ENCODE peak calls at places on chromosomes 7 and 10, in four cellular contexts. One of them, this sample, is unnamed.

GRCh38 chr10:97574374-97575100 is 2.0 kb downstream of the ANKRD2 start:
- DNase-seq in CD4-positive, CD25-positive, alpha-beta regulatory T cell: no peak
- DNase-seq in heart left ventricle: peak; percentile 78
- DNase-seq in left ventricle myocardium inferior: peak; percentile 60
- DNase-seq in this sample: peak; percentile 97

GRCh38 chr7:139639563-139639962 is 116.1 kb downstream of the CLEC2L start:
- DNase-seq in CD4-positive, CD25-positive, alpha-beta regulatory T cell: no peak
- DNase-seq in heart left ventricle: no peak
- DNase-seq in left ventricle myocardium inferior: no peak
- DNase-seq in this sample: no peak

GRCh38 chr7:143876218-143876617 is 25.8 kb downstream of the TCAF1 start:
- DNase-seq in CD4-positive, CD25-positive, alpha-beta regulatory T cell: no peak
- DNase-seq in heart left ventricle: no peak
- DNase-seq in left ventricle myocardium inferior: no peak
- DNase-seq in this sample: no peak

GRCh38 chr7:4072161-4072925 is 609.8 kb upstream of the FOXK1 start:
- DNase-seq in CD4-positive, CD25-positive, alpha-beta regulatory T cell: no peak
- DNase-seq in heart left ventricle: no peak
- DNase-seq in left ventricle myocardium inferior: no peak
- DNase-seq in this sample: no peak

GRCh38 chr7:103504505-103505135 is 58.6 kb upstream of the SLC26A5 start:
- DNase-seq in CD4-positive, CD25-positive, alpha-beta regulatory T cell: no peak
- DNase-seq in heart left ventricle: no peak
- DNase-seq in left ventricle myocardium inferior: no peak
- DNase-seq in this sample: no peak

GRCh38 chr7:151240942-151241754 is 7.3 kb downstream of the SMARCD3 start:
- DNase-seq in CD4-positive, CD25-positive, alpha-beta regulatory T cell: no peak
- DNase-seq in heart left ventricle: no peak
- DNase-seq in left ventricle myocardium inferior: no peak
- DNase-seq in this sample: no peak

GRCh38 chr7:101974365-101974764 is 156.9 kb downstream of the CUX1 start:
- DNase-seq in CD4-positive, CD25-positive, alpha-beta regulatory T cell: no peak
- DNase-seq in heart left ventricle: no peak
- DNase-seq in left ventricle myocardium inferior: no peak
- DNase-seq in this sample: no peak

GRCh38 chr7:106626376-106627293 is 34.3 kb downstream of the CCDC71L start:
- DNase-seq in CD4-positive, CD25-positive, alpha-beta regulatory T cell: no peak
- DNase-seq in heart left ventricle: no peak
- DNase-seq in left ventricle myocardium inferior: no peak
- DNase-seq in this sample: no peak

GRCh38 chr10:63264852-63265617 is 131.9 kb downstream of the NRBF2 start:
- DNase-seq in CD4-positive, CD25-positive, alpha-beta regulatory T cell: peak; percentile 30
- DNase-seq in heart left ventricle: peak; percentile 33
- DNase-seq in left ventricle myocardium inferior: no peak
- DNase-seq in this sample: no peak

GRCh38 chr10:114708717-114709352 is 50.8 kb upstream of the ABLIM1 start:
- DNase-seq in CD4-positive, CD25-positive, alpha-beta regulatory T cell: no peak
- DNase-seq in heart left ventricle: no peak
- DNase-seq in left ventricle myocardium inferior: no peak
- DNase-seq in this sample: no peak

GRCh38 chr10:10778959-10779358 is 238.7 kb upstream of the CELF2 start:
- DNase-seq in CD4-positive, CD25-positive, alpha-beta regulatory T cell: no peak
- DNase-seq in heart left ventricle: no peak
- DNase-seq in left ventricle myocardium inferior: no peak
- DNase-seq in this sample: no peak

GRCh38 chr7:37930226-37930948 is 9.9 kb downstream of the EPDR1 start:
- DNase-seq in CD4-positive, CD25-positive, alpha-beta regulatory T cell: no peak
- DNase-seq in heart left ventricle: no peak
- DNase-seq in left ventricle myocardium inferior: no peak
- DNase-seq in this sample: no peak

GRCh38 chr7:516606-517456 is 2.8 kb downstream of the PDGFA start:
- DNase-seq in CD4-positive, CD25-positive, alpha-beta regulatory T cell: no peak
- DNase-seq in heart left ventricle: peak; percentile 53
- DNase-seq in left ventricle myocardium inferior: peak; percentile 49
- DNase-seq in this sample: peak; percentile 68

GRCh38 chr10:122348951-122349361 is 25.6 kb upstream of the PLEKHA1 start:
- DNase-seq in CD4-positive, CD25-positive, alpha-beta regulatory T cell: no peak
- DNase-seq in heart left ventricle: no peak
- DNase-seq in left ventricle myocardium inferior: no peak
- DNase-seq in this sample: no peak

GRCh38 chr10:25176421-25176968 is 1.7 kb downstream of the GPR158 start:
- DNase-seq in CD4-positive, CD25-positive, alpha-beta regulatory T cell: no peak
- DNase-seq in heart left ventricle: no peak
- DNase-seq in left ventricle myocardium inferior: no peak
- DNase-seq in this sample: no peak

GRCh38 chr7:127629268-127629854 is 11.4 kb upstream of the PAX4 start:
- DNase-seq in CD4-positive, CD25-positive, alpha-beta regulatory T cell: no peak
- DNase-seq in heart left ventricle: no peak
- DNase-seq in left ventricle myocardium inferior: no peak
- DNase-seq in this sample: no peak

GRCh38 chr10:126278846-126279245 is 109.4 kb downstream of the ADAM12 start:
- DNase-seq in CD4-positive, CD25-positive, alpha-beta regulatory T cell: no peak
- DNase-seq in heart left ventricle: no peak
- DNase-seq in left ventricle myocardium inferior: no peak
- DNase-seq in this sample: no peak

GRCh38 chr10:123298583-123298982 is 144.4 kb downstream of the BUB3 start:
- DNase-seq in CD4-positive, CD25-positive, alpha-beta regulatory T cell: no peak
- DNase-seq in heart left ventricle: no peak
- DNase-seq in left ventricle myocardium inferior: no peak
- DNase-seq in this sample: no peak

GRCh38 chr10:306654-307185 is 171.5 kb downstream of the ZMYND11 start:
- DNase-seq in CD4-positive, CD25-positive, alpha-beta regulatory T cell: no peak
- DNase-seq in heart left ventricle: no peak
- DNase-seq in left ventricle myocardium inferior: no peak
- DNase-seq in this sample: no peak

GRCh38 chr10:308101-308500 is 172.8 kb downstream of the ZMYND11 start:
- DNase-seq in CD4-positive, CD25-positive, alpha-beta regulatory T cell: no peak
- DNase-seq in heart left ventricle: no peak
- DNase-seq in left ventricle myocardium inferior: no peak
- DNase-seq in this sample: peak; percentile 51

GRCh38 chr10:306007-306406 is 170.8 kb downstream of the ZMYND11 start:
- DNase-seq in CD4-positive, CD25-positive, alpha-beta regulatory T cell: no peak
- DNase-seq in heart left ventricle: no peak
- DNase-seq in left ventricle myocardium inferior: no peak
- DNase-seq in this sample: no peak

GRCh38 chr10:308572-309085 is 173.4 kb downstream of the ZMYND11 start:
- DNase-seq in CD4-positive, CD25-positive, alpha-beta regulatory T cell: no peak
- DNase-seq in heart left ventricle: no peak
- DNase-seq in left ventricle myocardium inferior: no peak
- DNase-seq in this sample: peak; percentile 57

GRCh38 chr10:307659-308058 is 172.4 kb downstream of the ZMYND11 start:
- DNase-seq in CD4-positive, CD25-positive, alpha-beta regulatory T cell: no peak
- DNase-seq in heart left ventricle: no peak
- DNase-seq in left ventricle myocardium inferior: no peak
- DNase-seq in this sample: no peak
- H3K27ac ChIP-seq in CD4-positive, CD25-positive, alpha-beta regulatory T cell: no peak overlapping the region
- H3K27ac ChIP-seq in heart left ventricle: no peak overlapping the region
- H3K27ac ChIP-seq in left ventricle myocardium inferior: no peak overlapping the region
- H3K27ac ChIP-seq in this sample: peak overlapping the region; percentile 73

GRCh38 chr10:76085002-76085401 is 653.6 kb downstream of the LRMDA start:
- DNase-seq in CD4-positive, CD25-positive, alpha-beta regulatory T cell: no peak
- DNase-seq in heart left ventricle: no peak
- DNase-seq in left ventricle myocardium inferior: no peak
- DNase-seq in this sample: no peak

GRCh38 chr10:76082232-76082631 is 650.8 kb downstream of the LRMDA start:
- DNase-seq in CD4-positive, CD25-positive, alpha-beta regulatory T cell: no peak
- DNase-seq in heart left ventricle: no peak
- DNase-seq in left ventricle myocardium inferior: no peak
- DNase-seq in this sample: no peak

GRCh38 chr10:76080991-76081390 is 649.6 kb downstream of the LRMDA start:
- DNase-seq in CD4-positive, CD25-positive, alpha-beta regulatory T cell: no peak
- DNase-seq in heart left ventricle: no peak
- DNase-seq in left ventricle myocardium inferior: no peak
- DNase-seq in this sample: no peak

GRCh38 chr10:76080406-76080805 is 649.0 kb downstream of the LRMDA start:
- DNase-seq in CD4-positive, CD25-positive, alpha-beta regulatory T cell: no peak
- DNase-seq in heart left ventricle: no peak
- DNase-seq in left ventricle myocardium inferior: no peak
- DNase-seq in this sample: peak; percentile 63

GRCh38 chr10:76082956-76083355 is 651.5 kb downstream of the LRMDA start:
- DNase-seq in CD4-positive, CD25-positive, alpha-beta regulatory T cell: no peak
- DNase-seq in heart left ventricle: no peak
- DNase-seq in left ventricle myocardium inferior: no peak
- DNase-seq in this sample: no peak
- H3K27ac ChIP-seq in CD4-positive, CD25-positive, alpha-beta regulatory T cell: no peak overlapping the region
- H3K27ac ChIP-seq in heart left ventricle: no peak overlapping the region
- H3K27ac ChIP-seq in left ventricle myocardium inferior: no peak overlapping the region
- H3K27ac ChIP-seq in this sample: no peak overlapping the region

GRCh38 chr7:35695628-35695888 is 623 bp upstream of the HERPUD2 start:
- DNase-seq in CD4-positive, CD25-positive, alpha-beta regulatory T cell: no peak
- DNase-seq in heart left ventricle: no peak
- DNase-seq in left ventricle myocardium inferior: no peak
- DNase-seq in this sample: no peak
- H3K27ac ChIP-seq in CD4-positive, CD25-positive, alpha-beta regulatory T cell: peak overlapping the region; percentile 93
- H3K27ac ChIP-seq in heart left ventricle: peak overlapping the region; percentile 98
- H3K27ac ChIP-seq in left ventricle myocardium inferior: peak overlapping the region; percentile 97
- H3K27ac ChIP-seq in this sample: peak overlapping the region; percentile 94

GRCh38 chr7:47444376-47445098 is 137.4 kb downstream of the TNS3 start:
- DNase-seq in CD4-positive, CD25-positive, alpha-beta regulatory T cell: no peak
- DNase-seq in heart left ventricle: no peak
- DNase-seq in left ventricle myocardium inferior: no peak
- DNase-seq in this sample: peak; percentile 57

GRCh38 chr7:47440320-47440719 is 141.6 kb downstream of the TNS3 start:
- DNase-seq in CD4-positive, CD25-positive, alpha-beta regulatory T cell: no peak
- DNase-seq in heart left ventricle: no peak
- DNase-seq in left ventricle myocardium inferior: no peak
- DNase-seq in this sample: no peak

GRCh38 chr7:47439181-47439667 is 142.7 kb downstream of the TNS3 start:
- DNase-seq in CD4-positive, CD25-positive, alpha-beta regulatory T cell: no peak
- DNase-seq in heart left ventricle: no peak
- DNase-seq in left ventricle myocardium inferior: no peak
- DNase-seq in this sample: no peak

GRCh38 chr7:47443049-47443448 is 138.9 kb downstream of the TNS3 start:
- DNase-seq in CD4-positive, CD25-positive, alpha-beta regulatory T cell: no peak
- DNase-seq in heart left ventricle: no peak
- DNase-seq in left ventricle myocardium inferior: no peak
- DNase-seq in this sample: no peak

DNA sequence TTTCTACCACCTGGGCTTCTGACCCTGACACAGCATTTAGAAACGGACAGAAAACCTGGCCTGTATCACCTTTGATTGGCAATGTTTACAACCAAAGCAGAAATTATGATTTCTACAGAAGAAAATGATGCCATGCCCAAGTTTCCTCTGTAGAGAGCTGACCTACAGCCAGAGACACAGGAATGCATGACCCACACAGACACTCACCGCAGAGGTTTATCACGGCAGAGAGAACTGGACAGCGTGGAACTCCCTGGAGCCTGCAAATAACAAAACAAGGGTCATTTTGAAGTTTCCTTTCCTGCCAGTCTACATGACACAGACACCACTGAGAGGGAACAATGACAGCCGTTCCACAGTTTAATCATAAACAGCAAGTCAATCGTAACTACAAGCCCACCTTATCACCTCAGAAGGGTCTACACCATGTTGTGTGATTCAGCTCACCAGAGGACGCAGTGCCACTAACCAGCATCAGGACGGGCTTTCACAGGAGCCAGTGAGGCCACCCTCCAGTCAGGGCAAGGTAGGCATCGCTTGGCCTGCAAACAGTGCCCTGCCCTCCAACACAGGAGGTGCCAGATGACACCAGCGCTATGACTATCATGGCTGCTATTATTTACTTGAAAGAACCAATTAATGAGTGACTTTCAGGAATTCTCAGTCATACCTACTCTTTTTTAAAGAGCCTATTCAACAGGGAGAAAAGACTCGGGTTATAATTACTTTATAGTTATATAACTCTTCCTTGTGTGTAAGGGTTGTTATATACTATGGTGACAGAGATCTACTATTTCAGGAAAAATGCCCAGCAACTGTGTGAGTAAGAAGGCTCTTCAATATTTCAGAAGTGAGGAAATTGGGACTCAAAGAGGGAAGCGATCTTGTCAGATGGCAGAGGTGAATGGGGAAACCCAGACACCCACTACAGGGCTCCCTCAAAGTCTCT is 139.8 kb downstream of the TNS3 start:
- DNase-seq in CD4-positive, CD25-positive, alpha-beta regulatory T cell: no peak
- DNase-seq in heart left ventricle: no peak
- DNase-seq in left ventricle myocardium inferior: no peak
- DNase-seq in this sample: no peak
- H3K27ac ChIP-seq in CD4-positive, CD25-positive, alpha-beta regulatory T cell: no peak overlapping the region
- H3K27ac ChIP-seq in heart left ventricle: no peak overlapping the region
- H3K27ac ChIP-seq in left ventricle myocardium inferior: peak overlapping the region; percentile 57
- H3K27ac ChIP-seq in this sample: peak overlapping the region; percentile 27

DNA sequence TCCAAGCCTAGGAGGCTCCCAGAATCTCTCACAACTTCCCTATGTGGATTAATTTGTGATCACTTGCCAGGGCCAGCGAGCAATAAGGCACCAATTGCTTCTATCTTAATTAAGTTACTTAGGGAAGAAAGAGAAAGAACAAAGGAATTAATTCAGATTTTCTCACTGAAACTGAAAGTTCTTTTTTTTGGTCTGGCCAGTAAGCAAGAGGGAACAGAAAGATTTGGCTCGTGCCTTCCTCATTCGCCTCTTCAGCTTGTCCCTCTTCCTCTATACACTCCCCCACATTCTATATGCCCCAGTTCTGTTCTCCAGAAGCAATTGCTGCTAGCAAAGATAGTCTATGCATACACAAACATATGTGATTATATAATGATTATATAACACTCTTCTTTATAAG is 34.0 kb downstream of the MAP3K8 start:
- DNase-seq in CD4-positive, CD25-positive, alpha-beta regulatory T cell: no peak
- DNase-seq in heart left ventricle: no peak
- DNase-seq in left ventricle myocardium inferior: no peak
- DNase-seq in this sample: no peak
- H3K27ac ChIP-seq in CD4-positive, CD25-positive, alpha-beta regulatory T cell: no peak overlapping the region
- H3K27ac ChIP-seq in heart left ventricle: peak overlapping the region; percentile 86
- H3K27ac ChIP-seq in left ventricle myocardium inferior: no peak overlapping the region
- H3K27ac ChIP-seq in this sample: peak overlapping the region; percentile 65

GRCh38 chr7:116399808-116400207 is 99.7 kb upstream of the CAV2 start:
- DNase-seq in CD4-positive, CD25-positive, alpha-beta regulatory T cell: no peak
- DNase-seq in heart left ventricle: no peak
- DNase-seq in left ventricle myocardium inferior: no peak
- DNase-seq in this sample: no peak
- H3K27ac ChIP-seq in CD4-positive, CD25-positive, alpha-beta regulatory T cell: no peak overlapping the region
- H3K27ac ChIP-seq in heart left ventricle: no peak overlapping the region
- H3K27ac ChIP-seq in left ventricle myocardium inferior: peak overlapping the region; percentile 10
- H3K27ac ChIP-seq in this sample: no peak overlapping the region

This sample was measured in adrenal gland.